ENCODE peak calls at places on chromosomes 3 and 15, in eight cellular contexts. J is SJSA1; N is globus pallidus; G is activated CD4-positive, alpha-beta T cell treated with anti-CD3 and anti-CD28 coated beads, Interleukin-2, amount 50 U/mL, for 1 hour; V is stimulated activated naive CD8-positive, alpha-beta T cell treated with anti-CD3 and anti-CD28 coated beads, Interleukin-15, amount 100 ng/mL, for 72 hours; T is left cardiac atrium; U is OCI-M1; R is fibroblast of lung. Y is an unnamed sample.

GRCh38 chr3:128113817-128114794 is 9.5 kb downstream of the RUVBL1 start:
- DNase-seq in J (no peak), V (no peak), U (no peak), R (no peak), N (no peak), T (no peak), G (no peak), Y (no peak)

GRCh38 chr15:44468713-44469385 is 41.4 kb downstream of the CTDSPL2 start:
- DNase-seq in T (no peak), G (no peak), V (no peak), J (no peak), U (no peak), N (no peak), R (peak), Y (peak)

GRCh38 chr3:73558399-73559075 is 66.2 kb downstream of the PDZRN3 start:
- DNase-seq in T (peak), N (no peak), J (no peak), R (peak), V (no peak), G (no peak), U (no peak), Y (no peak)

GRCh38 chr15:101348643-101349496 is 53.8 kb upstream of the SNRPA1 start:
- DNase-seq in T (no peak), V (no peak), U (no peak), R (no peak), N (no peak), J (peak), G (no peak), Y (no peak)

GRCh38 chr15:57259511-57260143 is 116.7 kb upstream of the CGNL1 start:
- DNase-seq in T (no peak), G (no peak), J (no peak), R (no peak), U (no peak), V (no peak), N (no peak), Y (no peak)

GRCh38 chr3:135412475-135412874 is 553.1 kb upstream of the PPP2R3A start:
- DNase-seq in T (no peak), U (no peak), J (no peak), V (no peak), N (no peak), G (no peak), R (no peak), Y (no peak)

GRCh38 chr3:124818398-124819150 is 68.6 kb downstream of the ITGB5 start:
- DNase-seq in V (no peak), J (no peak), T (no peak), G (no peak), N (no peak), R (peak), U (no peak), Y (no peak)

GRCh38 chr3:188153498-188153948 is 434 bp upstream of the LPP start:
- DNase-seq in G (peak), J (peak), U (peak), V (peak), N (peak), R (peak), T (peak), Y (peak)

GRCh38 chr15:88021601-88022000 is 234.9 kb downstream of the NTRK3 start:
- DNase-seq in J (no peak), G (no peak), N (no peak), R (no peak), U (no peak), V (no peak), T (no peak), Y (no peak)

GRCh38 chr3:63467392-63467791 is 185.1 kb upstream of the SNTN start:
- DNase-seq in N (no peak), R (no peak), J (no peak), U (peak), G (no peak), V (no peak), T (no peak), Y (no peak)

GRCh38 chr15:101773496-101774100 is 29.7 kb upstream of the OR4F6 start:
- DNase-seq in U (peak), V (no peak), J (no peak), R (no peak), T (no peak), G (peak), N (no peak), Y (no peak)

GRCh38 chr3:130892759-130893239 is 1.1 kb upstream of the ATP2C1 start:
- DNase-seq in V (peak), J (peak), G (peak), U (peak), T (peak), R (peak), N (peak), Y (peak)

GRCh38 chr3:115325539-115325938 is 178.5 kb upstream of the ZBTB20 start:
- DNase-seq in N (no peak), T (peak), R (peak), G (no peak), J (peak), V (no peak), U (peak), Y (no peak)

GRCh38 chr15:73567022-73567421 is 66.2 kb downstream of the NPTN start:
- DNase-seq in R (no peak), U (no peak), N (no peak), J (no peak), T (no peak), G (no peak), V (no peak), Y (no peak)

GRCh38 chr3:184255291-184256039 is 5.9 kb downstream of the CAMK2N2 start:
- DNase-seq in V (no peak), J (no peak), T (no peak), R (no peak), N (no peak), U (no peak), G (no peak), Y (no peak)

GRCh38 chr3:57160046-57160730 is 5.0 kb downstream of the IL17RD start:
- DNase-seq in U (no peak), R (no peak), N (no peak), V (no peak), G (no peak), J (no peak), T (peak), Y (no peak)

GRCh38 chr15:63772531-63772930 is 61.2 kb downstream of the HERC1 start:
- DNase-seq in R (peak), J (no peak), N (no peak), V (no peak), U (no peak), G (no peak), T (no peak), Y (no peak)

GRCh38 chr3:59998040-59998439 is 948.2 kb upstream of the CFAP20DC start:
- DNase-seq in N (no peak), T (no peak), R (no peak), G (no peak), V (no peak), U (peak), J (no peak), Y (no peak)

Y was measured in stromal cell of bone marrow.